ENCODE peak calls at places on chromosomes 16 and 17, in five cellular contexts. S is AG09309, P is progenitor cell of endocrine pancreas, O is colonic mucosa, I is mucosa of descending colon. B is an unnamed sample.

GRCh38 chr17:17696871-17697633 is 15.8 kb downstream of the RAI1 start:
- DNase-seq in P (no peak), S (no peak), O (peak), I (no peak), B (no peak)

GRCh38 chr17:82396601-82397435 is 21.3 kb upstream of the HEXD start:
- DNase-seq in P (no peak), O (no peak), S (peak), I (peak), B (no peak)

GRCh38 chr16:87762071-87762571 is 3.7 kb downstream of the KLHDC4 start:
- DNase-seq in O (no peak), P (no peak), S (no peak), I (no peak), B (no peak)

GRCh38 chr17:36850794-36851193 is 86.5 kb upstream of the LHX1 start:
- DNase-seq in S (no peak), P (no peak), O (no peak), I (no peak), B (no peak)

GRCh38 chr17:75976175-75976848 is 2.7 kb downstream of the ACOX1 start:
- DNase-seq in I (no peak), O (peak), P (no peak), S (no peak), B (no peak)

GRCh38 chr16:89575247-89576172 is at the start of gene CPNE7:
- DNase-seq in P (no peak), O (no peak), I (no peak), S (no peak), B (no peak)

GRCh38 chr17:70128727-70129238 is 40.5 kb upstream of the KCNJ2 start:
- DNase-seq in S (no peak), O (no peak), I (no peak), P (no peak), B (no peak)

GRCh38 chr16:11004351-11004750 is 60.0 kb downstream of the CLEC16A start:
- DNase-seq in O (no peak), S (no peak), P (no peak), I (no peak), B (no peak)

GRCh38 chr17:17073627-17074521 is 31.6 kb downstream of the MPRIP start:
- DNase-seq in P (no peak), I (no peak), O (no peak), S (no peak), B (peak)

GRCh38 chr16:81198635-81199034 is 39.9 kb upstream of the BCO1 start:
- DNase-seq in S (no peak), I (no peak), P (no peak), O (no peak), B (no peak)
- TF ChIP-seq CTCF in S (peak), I (no peak), P (no peak), O (no peak), B (peak)

GRCh38 chr17:35559495-35559894 is 1.1 kb downstream of the SLFN14 start:
- DNase-seq in S (no peak), P (no peak), I (no peak), O (no peak), B (no peak)

GRCh38 chr17:35554668-35555067 is 6.0 kb downstream of the SLFN14 start:
- DNase-seq in P (no peak), I (no peak), O (no peak), S (no peak), B (no peak)

GRCh38 chr17:35553310-35553709 is 7.3 kb downstream of the SLFN14 start:
- DNase-seq in S (no peak), O (no peak), I (no peak), P (no peak), B (no peak)

GRCh38 chr17:35557353-35557752 is 3.3 kb downstream of the SLFN14 start:
- DNase-seq in O (no peak), P (no peak), S (no peak), I (no peak), B (no peak)

DNA sequence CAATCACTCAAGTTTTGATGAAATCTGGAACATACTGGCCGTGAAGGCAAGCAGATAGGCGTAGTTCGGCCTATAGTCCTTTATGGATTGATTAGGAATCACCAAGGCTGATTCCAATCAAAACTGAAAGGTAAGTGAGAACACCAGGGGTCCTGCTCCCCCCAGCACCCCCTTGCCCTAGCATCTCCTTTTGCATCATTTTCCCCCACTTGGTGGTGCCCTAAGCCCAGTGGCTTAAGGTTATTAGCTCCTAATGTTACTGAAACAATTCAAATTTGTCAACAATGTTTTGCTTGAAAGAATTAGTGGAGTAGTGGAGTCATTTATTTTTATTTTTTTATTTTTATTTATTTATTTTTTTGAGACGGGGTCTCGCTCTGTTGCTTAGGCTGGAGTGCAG is 4.9 kb downstream of the SLFN14 start:
- DNase-seq in O (no peak), P (no peak), I (no peak), S (no peak), B (no peak)
- TF ChIP-seq CTCF in O (no peak), P (no peak), I (no peak), S (peak), B (peak)

GRCh38 chr17:27602721-27603445 is 28.1 kb upstream of the LGALS9 start:
- DNase-seq in O (peak), P (peak), S (peak), I (peak), B (no peak)

GRCh38 chr17:27601069-27601974 is 29.7 kb upstream of the LGALS9 start:
- DNase-seq in I (peak), O (peak), P (peak), S (peak), B (no peak)

GRCh38 chr17:27600471-27600870 is 30.5 kb upstream of the LGALS9 start:
- DNase-seq in I (peak), P (no peak), O (no peak), S (peak), B (no peak)

GRCh38 chr17:27603446-27603820 is 27.6 kb upstream of the LGALS9 start:
- DNase-seq in O (no peak), S (no peak), P (no peak), I (peak), B (no peak)

DNA sequence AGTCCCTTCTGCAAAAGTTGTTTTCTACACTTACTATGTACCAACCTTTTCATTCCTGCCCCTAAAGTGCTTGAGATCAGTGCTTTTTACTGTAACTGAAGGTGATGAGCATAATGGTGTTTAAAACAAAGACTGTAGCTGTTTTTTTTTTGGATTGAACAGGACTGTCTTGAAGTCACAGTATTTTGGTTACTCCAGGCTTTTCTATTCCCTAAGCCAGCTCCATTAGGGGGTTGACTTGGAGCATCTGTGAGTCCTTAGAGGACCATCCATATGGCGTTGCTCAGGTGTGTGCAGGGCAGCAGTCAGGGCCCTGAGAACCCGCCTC is 29.0 kb upstream of the LGALS9 start:
- DNase-seq in I (peak), S (no peak), O (no peak), P (no peak), B (no peak)
- TF ChIP-seq CTCF in I (no peak), S (no peak), O (no peak), P (no peak), B (peak)

DNA sequence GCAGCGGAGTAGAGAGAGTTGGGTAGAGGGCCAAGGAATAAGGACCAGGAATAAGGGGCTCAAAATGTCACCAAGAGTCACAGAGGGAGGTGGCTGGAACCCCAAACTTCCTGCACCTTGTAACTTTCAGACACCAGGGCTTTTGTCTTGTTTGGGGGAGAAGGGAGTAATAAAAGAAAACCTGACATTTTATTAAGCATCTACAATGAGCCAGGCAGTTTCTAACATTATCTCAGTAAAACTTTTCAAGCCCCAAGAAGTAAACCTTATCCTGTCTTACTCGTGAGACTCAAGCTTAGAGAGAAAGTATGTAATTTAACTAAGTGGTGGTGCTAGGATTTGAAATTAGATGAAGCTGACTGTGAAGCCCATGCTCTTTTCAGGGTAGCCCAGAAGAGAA is 848 bp upstream of the MTMR4 start:
- DNase-seq in P (no peak), S (no peak), I (no peak), O (no peak), B (no peak)
- TF ChIP-seq CTCF in P (no peak), S (no peak), I (no peak), O (no peak), B (no peak)

GRCh38 chr17:64273006-64273405 is 9.9 kb upstream of the TEX2 start:
- DNase-seq in O (no peak), I (no peak), P (no peak), S (no peak), B (no peak)

GRCh38 chr17:64264891-64265290 is 1.8 kb upstream of the TEX2 start:
- DNase-seq in P (no peak), I (no peak), O (no peak), S (no peak), B (no peak)

GRCh38 chr17:64275016-64275415 is 12.0 kb upstream of the TEX2 start:
- DNase-seq in P (no peak), I (no peak), S (no peak), O (no peak), B (no peak)

GRCh38 chr17:64269687-64270649 is 6.9 kb upstream of the TEX2 start:
- DNase-seq in O (no peak), I (no peak), P (no peak), S (no peak), B (no peak)

DNA sequence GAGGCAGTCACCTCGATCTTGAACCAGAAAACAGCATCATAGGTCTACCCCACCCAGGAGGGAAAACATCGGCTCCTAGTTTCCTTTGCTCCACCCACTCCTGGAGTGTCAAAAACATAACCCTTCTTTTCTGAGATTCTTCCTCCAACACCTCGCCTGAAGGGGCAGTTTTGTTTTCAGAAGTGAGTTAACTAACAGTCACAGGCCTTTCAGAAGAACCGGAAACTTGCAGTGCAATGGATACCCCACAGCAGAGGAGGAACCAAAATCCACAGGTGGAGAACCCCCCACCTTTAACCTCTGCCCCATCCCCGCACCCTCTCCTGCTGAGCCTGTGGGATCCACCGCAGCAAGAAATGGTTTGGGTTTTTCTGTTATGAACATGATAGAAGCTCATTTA is 7.8 kb upstream of the TEX2 start:
- DNase-seq in P (no peak), I (no peak), O (no peak), S (no peak), B (no peak)
- TF ChIP-seq CTCF in P (no peak), I (no peak), O (no peak), S (no peak), B (no peak)

B was measured in chondrocyte.